ENCODE peak calls at places on chromosomes 13 and 19, in seven cellular contexts. One of them, this sample, is unnamed.

GRCh38 chr13:113926301-113926761 is 47.5 kb downstream of the C13orf46 start:
- DNase-seq in AG04449: no peak
- DNase-seq in endothelial cell: no peak
- DNase-seq in effector memory CD4-positive, alpha-beta T cell: no peak
- DNase-seq in HEK293T: no peak
- DNase-seq in stimulated activated CD4-positive, alpha-beta T cell treated with anti-CD3 and anti-CD28 coated beads, Interleukin-4, amount 100 ng/mL, for 48 hours: no peak
- DNase-seq in HTR-8/SVneo: no peak
- DNase-seq in this sample: no peak

GRCh38 chr13:37602743-37603381 is 4.3 kb upstream of the POSTN start:
- DNase-seq in endothelial cell: no peak
- DNase-seq in stimulated activated CD4-positive, alpha-beta T cell treated with anti-CD3 and anti-CD28 coated beads, Interleukin-4, amount 100 ng/mL, for 48 hours: no peak
- DNase-seq in HTR-8/SVneo: no peak
- DNase-seq in effector memory CD4-positive, alpha-beta T cell: no peak
- DNase-seq in AG04449: no peak
- DNase-seq in HEK293T: no peak
- DNase-seq in this sample: no peak

GRCh38 chr19:35696835-35697234 is 7.5 kb upstream of the ZBTB32 start:
- DNase-seq in HEK293T: no peak
- DNase-seq in HTR-8/SVneo: no peak
- DNase-seq in stimulated activated CD4-positive, alpha-beta T cell treated with anti-CD3 and anti-CD28 coated beads, Interleukin-4, amount 100 ng/mL, for 48 hours: no peak
- DNase-seq in AG04449: no peak
- DNase-seq in endothelial cell: no peak
- DNase-seq in effector memory CD4-positive, alpha-beta T cell: no peak
- DNase-seq in this sample: no peak

GRCh38 chr19:892243-892996 is 567 bp downstream of the MED16 start:
- DNase-seq in stimulated activated CD4-positive, alpha-beta T cell treated with anti-CD3 and anti-CD28 coated beads, Interleukin-4, amount 100 ng/mL, for 48 hours: no peak
- DNase-seq in HEK293T: no peak
- DNase-seq in effector memory CD4-positive, alpha-beta T cell: no peak
- DNase-seq in HTR-8/SVneo: no peak
- DNase-seq in AG04449: no peak
- DNase-seq in endothelial cell: peak; percentile 26
- DNase-seq in this sample: no peak

GRCh38 chr13:51955841-51956603 is 55.2 kb downstream of the ATP7B start:
- DNase-seq in effector memory CD4-positive, alpha-beta T cell: no peak
- DNase-seq in AG04449: no peak
- DNase-seq in HEK293T: no peak
- DNase-seq in stimulated activated CD4-positive, alpha-beta T cell treated with anti-CD3 and anti-CD28 coated beads, Interleukin-4, amount 100 ng/mL, for 48 hours: no peak
- DNase-seq in HTR-8/SVneo: no peak
- DNase-seq in endothelial cell: no peak
- DNase-seq in this sample: no peak

GRCh38 chr19:44304659-44305193 is at the start of gene ZNF235:
- DNase-seq in effector memory CD4-positive, alpha-beta T cell: peak; percentile 34
- DNase-seq in stimulated activated CD4-positive, alpha-beta T cell treated with anti-CD3 and anti-CD28 coated beads, Interleukin-4, amount 100 ng/mL, for 48 hours: peak; percentile 47
- DNase-seq in AG04449: peak; percentile 82
- DNase-seq in HEK293T: peak; percentile 87
- DNase-seq in HTR-8/SVneo: peak; percentile 94
- DNase-seq in endothelial cell: peak; percentile 74
- DNase-seq in this sample: peak; percentile 85

GRCh38 chr13:99471231-99472202 is 29.8 kb upstream of the TM9SF2 start:
- DNase-seq in endothelial cell: no peak
- DNase-seq in HEK293T: no peak
- DNase-seq in AG04449: no peak
- DNase-seq in stimulated activated CD4-positive, alpha-beta T cell treated with anti-CD3 and anti-CD28 coated beads, Interleukin-4, amount 100 ng/mL, for 48 hours: no peak
- DNase-seq in effector memory CD4-positive, alpha-beta T cell: no peak
- DNase-seq in HTR-8/SVneo: no peak
- DNase-seq in this sample: peak; percentile 62

GRCh38 chr19:12983561-12984142 is 11.6 kb upstream of the NFIX start:
- DNase-seq in endothelial cell: peak; percentile 88
- DNase-seq in HEK293T: peak; percentile 90
- DNase-seq in stimulated activated CD4-positive, alpha-beta T cell treated with anti-CD3 and anti-CD28 coated beads, Interleukin-4, amount 100 ng/mL, for 48 hours: peak; percentile 79
- DNase-seq in HTR-8/SVneo: peak; percentile 82
- DNase-seq in AG04449: no peak
- DNase-seq in effector memory CD4-positive, alpha-beta T cell: peak; percentile 68
- DNase-seq in this sample: no peak

GRCh38 chr13:36344173-36344572 is 2.0 kb downstream of the SPART start:
- DNase-seq in endothelial cell: no peak
- DNase-seq in effector memory CD4-positive, alpha-beta T cell: no peak
- DNase-seq in HTR-8/SVneo: no peak
- DNase-seq in HEK293T: no peak
- DNase-seq in stimulated activated CD4-positive, alpha-beta T cell treated with anti-CD3 and anti-CD28 coated beads, Interleukin-4, amount 100 ng/mL, for 48 hours: no peak
- DNase-seq in AG04449: no peak
- DNase-seq in this sample: no peak

GRCh38 chr13:51643882-51644281 is 59.6 kb downstream of the WDFY2 start:
- DNase-seq in HEK293T: peak; percentile 35
- DNase-seq in AG04449: peak; percentile 76
- DNase-seq in endothelial cell: no peak
- DNase-seq in stimulated activated CD4-positive, alpha-beta T cell treated with anti-CD3 and anti-CD28 coated beads, Interleukin-4, amount 100 ng/mL, for 48 hours: no peak
- DNase-seq in HTR-8/SVneo: peak; percentile 54
- DNase-seq in effector memory CD4-positive, alpha-beta T cell: no peak
- DNase-seq in this sample: no peak

GRCh38 chr19:916645-917322 is 349 bp upstream of the KISS1R start:
- DNase-seq in AG04449: no peak
- DNase-seq in endothelial cell: no peak
- DNase-seq in stimulated activated CD4-positive, alpha-beta T cell treated with anti-CD3 and anti-CD28 coated beads, Interleukin-4, amount 100 ng/mL, for 48 hours: no peak
- DNase-seq in HTR-8/SVneo: no peak
- DNase-seq in effector memory CD4-positive, alpha-beta T cell: no peak
- DNase-seq in HEK293T: no peak
- DNase-seq in this sample: no peak

GRCh38 chr13:100409132-100409531 is 179.5 kb downstream of the GGACT start:
- DNase-seq in HEK293T: no peak
- DNase-seq in stimulated activated CD4-positive, alpha-beta T cell treated with anti-CD3 and anti-CD28 coated beads, Interleukin-4, amount 100 ng/mL, for 48 hours: no peak
- DNase-seq in AG04449: no peak
- DNase-seq in endothelial cell: no peak
- DNase-seq in HTR-8/SVneo: no peak
- DNase-seq in effector memory CD4-positive, alpha-beta T cell: no peak
- DNase-seq in this sample: no peak

GRCh38 chr13:98910501-98910951 is 67.3 kb downstream of the DOCK9 start:
- DNase-seq in effector memory CD4-positive, alpha-beta T cell: no peak
- DNase-seq in HTR-8/SVneo: peak; percentile 13
- DNase-seq in HEK293T: no peak
- DNase-seq in AG04449: peak; percentile 7
- DNase-seq in stimulated activated CD4-positive, alpha-beta T cell treated with anti-CD3 and anti-CD28 coated beads, Interleukin-4, amount 100 ng/mL, for 48 hours: no peak
- DNase-seq in endothelial cell: peak; percentile 34
- DNase-seq in this sample: peak; percentile 76